ENCODE peak calls at places on chromosomes 11 and 22, in six cellular contexts. One of them, this sample, is unnamed. For H3K9me3, the result is how much of the 10 kb centered on the place peaks cover.

GRCh38 chr11:116865696-116866095 is 28.3 kb upstream of the APOA1 start:
- DNase-seq in fibroblast of lung: no peak
- DNase-seq in psoas muscle: no peak
- DNase-seq in heart left ventricle: no peak
- DNase-seq in Panc1: no peak
- DNase-seq in left ventricle myocardium inferior: no peak
- DNase-seq in this sample: no peak

GRCh38 chr11:7527029-7527428 is 13.2 kb downstream of the PPFIBP2 start:
- DNase-seq in fibroblast of lung: no peak
- DNase-seq in psoas muscle: no peak
- DNase-seq in heart left ventricle: no peak
- DNase-seq in Panc1: no peak
- DNase-seq in left ventricle myocardium inferior: no peak
- DNase-seq in this sample: no peak

GRCh38 chr11:131694526-131695424 is 324.4 kb downstream of the NTM start:
- DNase-seq in fibroblast of lung: peak
- DNase-seq in psoas muscle: peak
- DNase-seq in heart left ventricle: peak
- DNase-seq in Panc1: peak
- DNase-seq in left ventricle myocardium inferior: peak
- DNase-seq in this sample: peak

GRCh38 chr11:1922411-1923113 is 3.1 kb downstream of the TNNT3 start:
- DNase-seq in fibroblast of lung: no peak
- DNase-seq in psoas muscle: peak
- DNase-seq in heart left ventricle: peak
- DNase-seq in Panc1: no peak
- DNase-seq in left ventricle myocardium inferior: no peak
- DNase-seq in this sample: peak

GRCh38 chr11:70060611-70061293 is 17.4 kb upstream of the ANO1 start:
- DNase-seq in fibroblast of lung: no peak
- DNase-seq in psoas muscle: no peak
- DNase-seq in heart left ventricle: no peak
- DNase-seq in Panc1: no peak
- DNase-seq in left ventricle myocardium inferior: no peak
- DNase-seq in this sample: no peak

GRCh38 chr11:86383314-86383713 is 8.6 kb downstream of the CCDC81 start:
- DNase-seq in fibroblast of lung: no peak
- DNase-seq in psoas muscle: no peak
- DNase-seq in heart left ventricle: no peak
- DNase-seq in Panc1: no peak
- DNase-seq in left ventricle myocardium inferior: no peak
- DNase-seq in this sample: no peak

GRCh38 chr22:27930246-27931060 is 11.4 kb upstream of the PITPNB start:
- DNase-seq in fibroblast of lung: no peak
- DNase-seq in psoas muscle: no peak
- DNase-seq in heart left ventricle: no peak
- DNase-seq in Panc1: no peak
- DNase-seq in left ventricle myocardium inferior: no peak
- DNase-seq in this sample: no peak

GRCh38 chr11:109123811-109124787 is 297.9 kb upstream of the C11orf87 start:
- DNase-seq in fibroblast of lung: peak
- DNase-seq in psoas muscle: no peak
- DNase-seq in heart left ventricle: peak
- DNase-seq in Panc1: no peak
- DNase-seq in left ventricle myocardium inferior: peak
- DNase-seq in this sample: no peak

GRCh38 chr11:64094463-64095223 is 58.9 kb downstream of the FLRT1 start:
- DNase-seq in fibroblast of lung: peak
- DNase-seq in psoas muscle: peak
- DNase-seq in heart left ventricle: no peak
- DNase-seq in Panc1: peak
- DNase-seq in left ventricle myocardium inferior: no peak
- DNase-seq in this sample: peak

GRCh38 chr11:30018443-30018842 is 1.6 kb upstream of the KCNA4 start:
- DNase-seq in fibroblast of lung: no peak
- DNase-seq in psoas muscle: no peak
- DNase-seq in heart left ventricle: no peak
- DNase-seq in Panc1: no peak
- DNase-seq in left ventricle myocardium inferior: no peak
- DNase-seq in this sample: no peak

GRCh38 chr11:30015725-30016449 is 943 bp downstream of the KCNA4 start:
- DNase-seq in fibroblast of lung: no peak
- DNase-seq in psoas muscle: no peak
- DNase-seq in heart left ventricle: no peak
- DNase-seq in Panc1: no peak
- DNase-seq in left ventricle myocardium inferior: no peak
- DNase-seq in this sample: no peak

GRCh38 chr11:30019481-30019880 is 2.7 kb upstream of the KCNA4 start:
- DNase-seq in fibroblast of lung: no peak
- DNase-seq in psoas muscle: no peak
- DNase-seq in heart left ventricle: no peak
- DNase-seq in Panc1: no peak
- DNase-seq in left ventricle myocardium inferior: no peak
- DNase-seq in this sample: no peak

GRCh38 chr11:30017467-30017895 is 651 bp upstream of the KCNA4 start:
- DNase-seq in fibroblast of lung: no peak
- DNase-seq in psoas muscle: no peak
- DNase-seq in heart left ventricle: no peak
- DNase-seq in Panc1: no peak
- DNase-seq in left ventricle myocardium inferior: no peak
- DNase-seq in this sample: no peak

GRCh38 chr11:30016588-30017363 is at the start of gene KCNA4:
- DNase-seq in fibroblast of lung: peak
- DNase-seq in psoas muscle: no peak
- DNase-seq in heart left ventricle: peak
- DNase-seq in Panc1: no peak
- DNase-seq in left ventricle myocardium inferior: peak
- DNase-seq in this sample: peak
- TF ChIP-seq CTCF in fibroblast of lung: no peak
- TF ChIP-seq CTCF in psoas muscle: no peak
- TF ChIP-seq CTCF in heart left ventricle: peak
- TF ChIP-seq CTCF in Panc1: no peak
- TF ChIP-seq CTCF in left ventricle myocardium inferior: peak
- TF ChIP-seq CTCF in this sample: no peak

DNA sequence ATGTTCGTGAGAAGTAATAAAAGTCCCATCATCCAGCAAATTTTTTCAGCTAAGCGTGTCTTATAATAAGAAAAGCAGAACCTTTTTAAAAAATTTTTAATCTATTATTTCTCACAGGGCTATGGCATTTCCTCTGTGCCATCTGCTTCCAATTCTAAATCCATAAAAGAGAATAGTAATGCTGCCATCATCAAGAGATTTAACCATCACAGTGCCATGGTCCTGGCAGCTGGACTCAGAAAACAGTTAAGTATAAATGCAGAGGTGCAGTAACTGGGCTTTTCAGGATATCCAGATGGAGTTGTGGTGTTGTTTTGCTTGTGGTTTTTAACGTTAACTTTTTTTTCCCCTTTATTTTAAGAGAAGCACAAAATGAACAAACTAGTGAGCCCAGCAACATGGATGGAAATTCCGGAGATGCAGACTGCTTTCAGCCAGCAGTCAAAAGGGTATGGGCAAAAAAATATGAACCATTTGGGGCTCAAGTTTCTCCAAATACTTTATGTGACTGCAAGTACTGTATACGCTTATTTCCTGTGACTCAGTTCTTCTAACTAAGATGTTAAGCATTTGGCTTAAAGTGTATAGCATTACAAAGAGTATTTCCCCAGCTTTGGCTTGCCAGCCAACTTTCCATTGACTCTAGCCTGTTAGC is 25.2 kb downstream of the GTF2H1 start:
- DNase-seq in fibroblast of lung: peak
- DNase-seq in psoas muscle: no peak
- DNase-seq in heart left ventricle: no peak
- DNase-seq in Panc1: no peak
- DNase-seq in left ventricle myocardium inferior: no peak
- DNase-seq in this sample: no peak
- H3K27ac ChIP-seq in fibroblast of lung: peak
- H3K27ac ChIP-seq in psoas muscle: no peak
- H3K27ac ChIP-seq in heart left ventricle: no peak
- H3K27ac ChIP-seq in Panc1: no peak
- H3K27ac ChIP-seq in left ventricle myocardium inferior: no peak
- H3K27ac ChIP-seq in this sample: no peak

DNA sequence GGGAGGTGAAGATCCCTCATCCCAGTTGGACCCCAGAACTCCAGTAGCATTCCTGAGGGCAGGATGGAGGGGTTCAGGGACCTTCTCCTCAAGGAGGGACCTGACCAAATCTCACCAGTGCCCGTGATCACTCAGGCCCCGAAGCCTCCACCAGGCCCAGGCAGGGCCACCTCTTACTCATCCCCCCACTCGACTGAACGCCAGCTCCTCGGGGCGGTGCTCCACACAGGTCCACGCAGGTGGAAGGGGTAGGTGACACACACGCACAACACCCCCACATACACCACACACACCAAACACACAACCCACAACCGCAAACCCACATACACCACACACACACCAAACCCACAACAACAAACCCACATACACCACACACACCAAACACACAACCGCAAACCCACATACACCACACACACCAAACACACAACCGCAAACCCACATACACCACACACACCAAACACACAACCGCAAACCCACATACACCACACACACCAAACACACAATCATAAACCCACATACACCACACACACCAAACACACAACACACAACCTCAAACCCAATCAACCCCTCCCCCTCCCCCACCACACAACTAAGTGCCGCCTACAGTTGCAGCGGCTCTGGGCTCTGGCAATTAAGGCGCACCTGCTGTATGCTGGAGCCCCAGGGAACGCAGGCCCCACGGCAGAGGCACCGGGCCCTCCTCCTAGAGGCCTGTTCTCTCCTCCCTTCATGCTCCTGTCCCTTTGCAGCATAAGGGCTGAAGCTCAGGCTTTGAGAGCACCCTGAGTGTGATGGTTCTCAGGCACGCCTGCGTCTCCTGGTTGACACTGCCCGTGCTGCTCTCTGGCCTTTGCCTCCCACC is 1318.1 kb downstream of the TBC1D22A start:
- DNase-seq in fibroblast of lung: no peak
- DNase-seq in psoas muscle: no peak
- DNase-seq in heart left ventricle: no peak
- DNase-seq in Panc1: no peak
- DNase-seq in left ventricle myocardium inferior: no peak
- DNase-seq in this sample: no peak
- H3K9me3 ChIP-seq in fibroblast of lung: under half
- H3K9me3 ChIP-seq in psoas muscle: under half
- H3K9me3 ChIP-seq in heart left ventricle: under half
- H3K9me3 ChIP-seq in Panc1: under half
- H3K9me3 ChIP-seq in left ventricle myocardium inferior: under half
- H3K9me3 ChIP-seq in this sample: under half

DNA sequence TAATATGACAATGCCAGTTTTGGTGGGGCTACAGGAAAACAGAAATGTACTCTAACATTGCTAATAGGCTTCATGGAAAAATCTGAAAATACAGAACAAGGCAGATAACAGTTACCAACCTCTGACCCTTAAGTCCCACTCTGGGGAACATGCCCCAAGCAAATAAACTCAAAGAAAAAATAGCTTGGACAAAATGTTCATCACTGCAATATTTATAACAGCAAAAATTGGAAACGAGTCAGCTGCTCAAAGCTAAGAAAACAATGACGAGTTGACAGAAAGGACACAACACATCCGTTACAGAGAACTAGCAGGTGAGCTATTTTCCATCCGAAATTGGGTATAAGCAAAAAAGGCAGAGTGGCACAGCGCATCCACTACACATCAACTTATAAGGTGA is 70.5 kb downstream of the PACSIN2 start:
- DNase-seq in fibroblast of lung: no peak
- DNase-seq in psoas muscle: no peak
- DNase-seq in heart left ventricle: no peak
- DNase-seq in Panc1: no peak
- DNase-seq in left ventricle myocardium inferior: no peak
- DNase-seq in this sample: no peak
- TF ChIP-seq CTCF in fibroblast of lung: no peak
- TF ChIP-seq CTCF in psoas muscle: no peak
- TF ChIP-seq CTCF in heart left ventricle: no peak
- TF ChIP-seq CTCF in Panc1: no peak
- TF ChIP-seq CTCF in left ventricle myocardium inferior: no peak
- TF ChIP-seq CTCF in this sample: no peak

DNA sequence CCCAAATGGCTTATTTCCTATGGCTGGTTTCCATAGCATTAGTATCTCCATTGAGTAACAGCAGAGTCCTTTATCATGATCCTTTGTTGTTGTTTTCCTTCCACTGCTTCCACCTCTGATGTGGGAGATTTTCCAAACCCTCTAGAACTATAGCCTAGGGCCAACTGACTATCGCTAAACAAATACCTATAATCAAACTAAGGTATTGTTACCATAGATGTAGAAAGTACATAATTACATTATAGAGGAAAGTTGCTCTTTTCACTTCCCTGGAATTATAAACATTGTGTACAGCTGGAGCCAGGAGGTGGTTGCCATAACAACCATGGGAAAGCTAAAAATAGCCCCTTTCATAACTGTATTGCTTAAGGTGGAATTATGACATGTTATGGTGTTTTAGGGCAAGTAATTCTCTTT is 47.0 kb upstream of the ALKBH3 start:
- DNase-seq in fibroblast of lung: peak
- DNase-seq in psoas muscle: no peak
- DNase-seq in heart left ventricle: no peak
- DNase-seq in Panc1: no peak
- DNase-seq in left ventricle myocardium inferior: no peak
- DNase-seq in this sample: no peak
- H3K27ac ChIP-seq in fibroblast of lung: peak
- H3K27ac ChIP-seq in psoas muscle: no peak
- H3K27ac ChIP-seq in heart left ventricle: no peak
- H3K27ac ChIP-seq in Panc1: no peak
- H3K27ac ChIP-seq in left ventricle myocardium inferior: no peak
- H3K27ac ChIP-seq in this sample: no peak

DNA sequence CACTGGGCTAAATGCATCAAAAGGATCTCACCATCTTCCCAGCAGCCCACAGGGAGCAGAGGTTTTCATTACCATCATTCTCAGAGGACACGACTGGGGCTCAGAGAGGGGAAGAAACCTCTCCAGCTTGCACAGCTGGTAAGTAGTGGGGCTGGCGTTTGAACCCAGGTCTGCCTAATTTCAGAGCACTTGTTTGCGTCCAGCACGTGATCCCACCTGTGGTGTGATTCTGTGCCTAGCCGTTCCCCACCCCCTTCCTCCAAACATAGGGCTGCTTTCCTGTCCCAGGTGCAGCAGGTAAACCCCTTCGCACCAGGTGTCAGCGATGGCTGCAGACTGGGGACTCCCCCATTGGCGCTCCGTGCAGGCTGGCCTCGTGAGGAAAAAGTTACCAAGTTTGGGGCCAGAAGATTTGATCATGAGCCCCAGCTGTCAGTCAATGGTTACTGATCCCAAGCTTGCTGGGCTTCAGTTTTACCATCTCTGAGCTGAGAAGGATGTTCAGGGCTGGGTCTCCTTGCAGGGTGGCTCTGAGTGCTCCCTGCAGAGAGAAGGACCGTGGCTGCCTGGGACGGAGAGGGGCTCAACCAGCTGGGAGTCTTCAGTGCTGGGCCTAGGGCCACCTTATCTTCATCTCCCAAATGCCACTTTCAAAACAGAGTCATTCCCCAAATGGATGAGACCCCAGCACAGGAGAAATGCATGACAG is 445.6 kb downstream of the TBC1D22A start:
- DNase-seq in fibroblast of lung: no peak
- DNase-seq in psoas muscle: no peak
- DNase-seq in heart left ventricle: no peak
- DNase-seq in Panc1: no peak
- DNase-seq in left ventricle myocardium inferior: no peak
- DNase-seq in this sample: peak
- H3K9me3 ChIP-seq in fibroblast of lung: under half
- H3K9me3 ChIP-seq in psoas muscle: under half
- H3K9me3 ChIP-seq in heart left ventricle: under half
- H3K9me3 ChIP-seq in Panc1: under half
- H3K9me3 ChIP-seq in left ventricle myocardium inferior: under half
- H3K9me3 ChIP-seq in this sample: under half